ENCODE peak calls at places on chromosomes 3 and 15, in seven cellular contexts. One of them, this sample, is unnamed.
A peak's percentile ranks its signal among the peaks of the same experiment; 100 is the strongest.

GRCh38 chr15:69631978-69632377 is 179.4 kb downstream of the RPLP1 start:
- DNase-seq in neuronal stem cell: no peak
- DNase-seq in mesenchymal stem cell: no peak
- DNase-seq in H9: no peak
- DNase-seq in IMR-90: no peak
- DNase-seq in H1: no peak
- DNase-seq in trophoblast cell: no peak
- DNase-seq in this sample: no peak

GRCh38 chr3:146746190-146746589 is 141.0 kb upstream of the PLSCR5 start:
- DNase-seq in neuronal stem cell: no peak
- DNase-seq in mesenchymal stem cell: no peak
- DNase-seq in H9: no peak
- DNase-seq in IMR-90: peak; percentile 23
- DNase-seq in H1: no peak
- DNase-seq in trophoblast cell: no peak
- DNase-seq in this sample: no peak

GRCh38 chr15:74957301-74958035 is 896 bp upstream of the RPP25 start:
- DNase-seq in neuronal stem cell: no peak
- DNase-seq in mesenchymal stem cell: no peak
- DNase-seq in H9: peak; percentile 53
- DNase-seq in IMR-90: no peak
- DNase-seq in H1: no peak
- DNase-seq in trophoblast cell: no peak
- DNase-seq in this sample: no peak

GRCh38 chr3:144865886-144866285 is 894.3 kb downstream of the DIPK2A start:
- DNase-seq in neuronal stem cell: no peak
- DNase-seq in mesenchymal stem cell: no peak
- DNase-seq in H9: no peak
- DNase-seq in IMR-90: no peak
- DNase-seq in H1: no peak
- DNase-seq in trophoblast cell: no peak
- DNase-seq in this sample: peak; percentile 49

GRCh38 chr3:77370413-77370812 is 330.5 kb downstream of the ROBO2 start:
- DNase-seq in neuronal stem cell: no peak
- DNase-seq in mesenchymal stem cell: peak; percentile 37
- DNase-seq in H9: no peak
- DNase-seq in IMR-90: peak; percentile 76
- DNase-seq in H1: no peak
- DNase-seq in trophoblast cell: no peak
- DNase-seq in this sample: no peak

GRCh38 chr3:120274739-120275167 is 10.3 kb downstream of the GPR156 start:
- DNase-seq in neuronal stem cell: no peak
- DNase-seq in mesenchymal stem cell: no peak
- DNase-seq in H9: no peak
- DNase-seq in IMR-90: peak; percentile 25
- DNase-seq in H1: no peak
- DNase-seq in trophoblast cell: no peak
- DNase-seq in this sample: no peak

GRCh38 chr3:76726034-76726433 is 313.9 kb upstream of the ROBO2 start:
- DNase-seq in neuronal stem cell: no peak
- DNase-seq in mesenchymal stem cell: no peak
- DNase-seq in H9: no peak
- DNase-seq in IMR-90: no peak
- DNase-seq in H1: no peak
- DNase-seq in trophoblast cell: no peak
- DNase-seq in this sample: no peak

GRCh38 chr3:53318522-53318921 is 28.8 kb downstream of the DCP1A start:
- DNase-seq in neuronal stem cell: no peak
- DNase-seq in mesenchymal stem cell: no peak
- DNase-seq in H9: no peak
- DNase-seq in IMR-90: peak; percentile 69
- DNase-seq in H1: no peak
- DNase-seq in trophoblast cell: no peak
- DNase-seq in this sample: no peak

GRCh38 chr3:162007722-162008121 is 511.1 kb downstream of the OTOL1 start:
- DNase-seq in neuronal stem cell: no peak
- DNase-seq in mesenchymal stem cell: no peak
- DNase-seq in H9: no peak
- DNase-seq in IMR-90: no peak
- DNase-seq in H1: no peak
- DNase-seq in trophoblast cell: no peak
- DNase-seq in this sample: no peak

GRCh38 chr15:72456684-72457083 is 17.4 kb upstream of the ARIH1 start:
- DNase-seq in neuronal stem cell: no peak
- DNase-seq in mesenchymal stem cell: no peak
- DNase-seq in H9: no peak
- DNase-seq in IMR-90: no peak
- DNase-seq in H1: no peak
- DNase-seq in trophoblast cell: no peak
- DNase-seq in this sample: no peak

GRCh38 chr3:17119198-17120072 is 234.7 kb downstream of the PLCL2 start:
- DNase-seq in neuronal stem cell: no peak
- DNase-seq in mesenchymal stem cell: no peak
- DNase-seq in H9: no peak
- DNase-seq in IMR-90: no peak
- DNase-seq in H1: no peak
- DNase-seq in trophoblast cell: no peak
- DNase-seq in this sample: no peak

GRCh38 chr15:87689716-87690115 is 566.8 kb downstream of the NTRK3 start:
- DNase-seq in neuronal stem cell: no peak
- DNase-seq in mesenchymal stem cell: no peak
- DNase-seq in H9: no peak
- DNase-seq in IMR-90: no peak
- DNase-seq in H1: no peak
- DNase-seq in trophoblast cell: no peak
- DNase-seq in this sample: no peak

GRCh38 chr15:74123685-74124084 is 6.7 kb upstream of the ISLR2 start:
- DNase-seq in neuronal stem cell: no peak
- DNase-seq in mesenchymal stem cell: no peak
- DNase-seq in H9: no peak
- DNase-seq in IMR-90: no peak
- DNase-seq in H1: no peak
- DNase-seq in trophoblast cell: no peak
- DNase-seq in this sample: no peak

GRCh38 chr15:100732359-100733055 is 130.1 kb downstream of the ASB7 start:
- DNase-seq in neuronal stem cell: no peak
- DNase-seq in mesenchymal stem cell: no peak
- DNase-seq in H9: no peak
- DNase-seq in IMR-90: peak; percentile 24
- DNase-seq in H1: no peak
- DNase-seq in trophoblast cell: peak; percentile 72
- DNase-seq in this sample: no peak

GRCh38 chr3:33732394-33732793 is 14.3 kb upstream of the CLASP2 start:
- DNase-seq in neuronal stem cell: no peak
- DNase-seq in mesenchymal stem cell: no peak
- DNase-seq in H9: no peak
- DNase-seq in IMR-90: no peak
- DNase-seq in H1: no peak
- DNase-seq in trophoblast cell: no peak
- DNase-seq in this sample: peak; percentile 13

GRCh38 chr15:55774113-55774970 is 31.4 kb upstream of the PRTG start:
- DNase-seq in neuronal stem cell: peak; percentile 62
- DNase-seq in mesenchymal stem cell: peak; percentile 44
- DNase-seq in H9: peak; percentile 79
- DNase-seq in IMR-90: peak; percentile 10
- DNase-seq in H1: no peak
- DNase-seq in trophoblast cell: peak; percentile 44
- DNase-seq in this sample: peak; percentile 82

GRCh38 chr3:55247666-55248065 is 239.4 kb downstream of the WNT5A start:
- DNase-seq in neuronal stem cell: no peak
- DNase-seq in mesenchymal stem cell: no peak
- DNase-seq in H9: no peak
- DNase-seq in IMR-90: peak; percentile 36
- DNase-seq in H1: no peak
- DNase-seq in trophoblast cell: no peak
- DNase-seq in this sample: no peak

GRCh38 chr15:88989578-88989977 is 76.4 kb upstream of the MFGE8 start:
- DNase-seq in neuronal stem cell: no peak
- DNase-seq in mesenchymal stem cell: peak; percentile 84
- DNase-seq in H9: no peak
- DNase-seq in IMR-90: peak; percentile 94
- DNase-seq in H1: no peak
- DNase-seq in trophoblast cell: peak; percentile 67
- DNase-seq in this sample: no peak

GRCh38 chr3:58218904-58219303 is 8.1 kb upstream of the DNASE1L3 start:
- DNase-seq in neuronal stem cell: no peak
- DNase-seq in mesenchymal stem cell: no peak
- DNase-seq in H9: no peak
- DNase-seq in IMR-90: no peak
- DNase-seq in H1: no peak
- DNase-seq in trophoblast cell: no peak
- DNase-seq in this sample: no peak

GRCh38 chr3:127135241-127136023 is 57.5 kb upstream of the PRR23E start:
- DNase-seq in neuronal stem cell: no peak
- DNase-seq in mesenchymal stem cell: peak; percentile 39
- DNase-seq in H9: no peak
- DNase-seq in IMR-90: peak; percentile 6
- DNase-seq in H1: no peak
- DNase-seq in trophoblast cell: no peak
- DNase-seq in this sample: peak; percentile 51

GRCh38 chr3:45981321-45982038 is 14.1 kb downstream of the FYCO1 start:
- DNase-seq in neuronal stem cell: no peak
- DNase-seq in mesenchymal stem cell: peak; percentile 64
- DNase-seq in H9: no peak
- DNase-seq in IMR-90: peak; percentile 76
- DNase-seq in H1: no peak
- DNase-seq in trophoblast cell: no peak
- DNase-seq in this sample: no peak

GRCh38 chr3:138923531-138923994 is 23.4 kb downstream of the FOXL2 start:
- DNase-seq in neuronal stem cell: peak; percentile 87
- DNase-seq in mesenchymal stem cell: peak; percentile 83
- DNase-seq in H9: peak; percentile 91
- DNase-seq in IMR-90: peak; percentile 83
- DNase-seq in H1: no peak
- DNase-seq in trophoblast cell: peak; percentile 82
- DNase-seq in this sample: peak; percentile 93

GRCh38 chr3:112811150-112811884 is 35.3 kb downstream of the CD200R1L start:
- DNase-seq in neuronal stem cell: no peak
- DNase-seq in mesenchymal stem cell: peak; percentile 98
- DNase-seq in H9: no peak
- DNase-seq in IMR-90: peak; percentile 86
- DNase-seq in H1: no peak
- DNase-seq in trophoblast cell: no peak
- DNase-seq in this sample: no peak

GRCh38 chr3:43001094-43001553 is 22.0 kb downstream of the GASK1A start:
- DNase-seq in neuronal stem cell: no peak
- DNase-seq in mesenchymal stem cell: peak; percentile 39
- DNase-seq in H9: no peak
- DNase-seq in IMR-90: peak; percentile 85
- DNase-seq in H1: no peak
- DNase-seq in trophoblast cell: no peak
- DNase-seq in this sample: no peak

GRCh38 chr3:96753124-96753523 is 61.3 kb upstream of the EPHA6 start:
- DNase-seq in neuronal stem cell: no peak
- DNase-seq in mesenchymal stem cell: no peak
- DNase-seq in H9: no peak
- DNase-seq in IMR-90: no peak
- DNase-seq in H1: no peak
- DNase-seq in trophoblast cell: no peak
- DNase-seq in this sample: no peak

GRCh38 chr3:96754128-96754527 is 60.3 kb upstream of the EPHA6 start:
- DNase-seq in neuronal stem cell: no peak
- DNase-seq in mesenchymal stem cell: no peak
- DNase-seq in H9: no peak
- DNase-seq in IMR-90: no peak
- DNase-seq in H1: no peak
- DNase-seq in trophoblast cell: no peak
- DNase-seq in this sample: no peak

GRCh38 chr3:96750094-96750767 is 64.2 kb upstream of the EPHA6 start:
- DNase-seq in neuronal stem cell: no peak
- DNase-seq in mesenchymal stem cell: no peak
- DNase-seq in H9: no peak
- DNase-seq in IMR-90: no peak
- DNase-seq in H1: no peak
- DNase-seq in trophoblast cell: no peak
- DNase-seq in this sample: no peak

DNA sequence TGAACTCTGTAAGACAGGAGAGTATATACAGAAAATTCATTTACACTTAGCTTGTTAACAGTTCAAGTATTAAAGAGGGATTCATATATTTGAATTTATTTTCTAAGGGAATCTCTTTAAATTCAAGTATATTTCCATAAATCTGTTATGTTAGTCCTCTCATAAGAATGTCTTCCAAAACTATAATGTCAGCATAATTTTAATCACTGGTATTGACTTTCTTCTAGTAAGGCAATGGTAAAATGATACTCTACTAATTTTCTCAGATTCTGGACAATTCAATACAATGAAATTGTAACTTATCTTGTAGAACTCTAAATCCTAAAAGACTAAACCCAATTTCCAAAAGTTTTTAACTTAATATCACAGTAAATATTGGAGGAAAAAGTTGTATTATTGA is 66.3 kb upstream of the EPHA6 start:
- DNase-seq in neuronal stem cell: no peak
- DNase-seq in mesenchymal stem cell: no peak
- DNase-seq in H9: no peak
- DNase-seq in IMR-90: no peak
- DNase-seq in H1: no peak
- DNase-seq in trophoblast cell: no peak
- DNase-seq in this sample: no peak
- H3K4ac ChIP-seq in neuronal stem cell: no peak overlapping the region
- H3K4ac ChIP-seq in mesenchymal stem cell: no peak overlapping the region
- H3K4ac ChIP-seq in H9: no peak overlapping the region
- H3K4ac ChIP-seq in IMR-90: no peak overlapping the region
- H3K4ac ChIP-seq in H1: no peak overlapping the region
- H3K4ac ChIP-seq in trophoblast cell: no peak overlapping the region
- H3K4ac ChIP-seq in this sample: no peak overlapping the region

DNA sequence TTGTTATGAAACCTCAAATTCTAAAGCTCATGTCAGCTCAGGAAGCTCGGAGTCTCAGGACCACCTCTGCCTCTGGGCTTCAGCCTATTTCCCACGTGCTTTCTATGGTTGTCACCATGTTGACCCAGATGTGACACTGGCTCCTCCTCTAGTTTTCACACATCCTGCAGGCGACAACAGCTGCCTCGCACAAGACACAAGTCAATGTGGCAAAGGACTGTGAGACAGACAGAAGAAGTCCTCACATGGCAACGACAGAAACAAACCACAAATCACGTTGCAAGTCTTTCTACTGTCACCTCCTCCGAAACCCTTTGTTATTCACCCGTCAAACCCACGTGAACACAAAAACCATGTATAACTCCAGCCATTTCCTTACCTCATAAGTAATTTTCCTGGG is 194.5 kb downstream of the MEX3B start:
- DNase-seq in neuronal stem cell: no peak
- DNase-seq in mesenchymal stem cell: no peak
- DNase-seq in H9: no peak
- DNase-seq in IMR-90: no peak
- DNase-seq in H1: no peak
- DNase-seq in trophoblast cell: no peak
- DNase-seq in this sample: peak; percentile 20
- H3K4ac ChIP-seq in neuronal stem cell: no peak overlapping the region
- H3K4ac ChIP-seq in mesenchymal stem cell: no peak overlapping the region
- H3K4ac ChIP-seq in H9: no peak overlapping the region
- H3K4ac ChIP-seq in IMR-90: no peak overlapping the region
- H3K4ac ChIP-seq in H1: no peak overlapping the region
- H3K4ac ChIP-seq in trophoblast cell: no peak overlapping the region
- H3K4ac ChIP-seq in this sample: no peak overlapping the region

GRCh38 chr3:85020828-85021227 is 62.0 kb downstream of the CADM2 start:
- DNase-seq in neuronal stem cell: no peak
- DNase-seq in mesenchymal stem cell: no peak
- DNase-seq in H9: no peak
- DNase-seq in IMR-90: no peak
- DNase-seq in H1: no peak
- DNase-seq in trophoblast cell: no peak
- DNase-seq in this sample: peak; percentile 14
- H3K4ac ChIP-seq in neuronal stem cell: no peak overlapping the region
- H3K4ac ChIP-seq in mesenchymal stem cell: no peak overlapping the region
- H3K4ac ChIP-seq in H9: no peak overlapping the region
- H3K4ac ChIP-seq in IMR-90: no peak overlapping the region
- H3K4ac ChIP-seq in H1: no peak overlapping the region
- H3K4ac ChIP-seq in trophoblast cell: no peak overlapping the region
- H3K4ac ChIP-seq in this sample: no peak overlapping the region

GRCh38 chr15:63491116-63491817 is 13.1 kb upstream of the USP3 start:
- DNase-seq in neuronal stem cell: no peak
- DNase-seq in mesenchymal stem cell: no peak
- DNase-seq in H9: no peak
- DNase-seq in IMR-90: no peak
- DNase-seq in H1: no peak
- DNase-seq in trophoblast cell: no peak
- DNase-seq in this sample: no peak
- H3K4ac ChIP-seq in neuronal stem cell: no peak overlapping the region
- H3K4ac ChIP-seq in mesenchymal stem cell: no peak overlapping the region
- H3K4ac ChIP-seq in H9: no peak overlapping the region
- H3K4ac ChIP-seq in IMR-90: peak overlapping the region; percentile 33
- H3K4ac ChIP-seq in H1: no peak overlapping the region
- H3K4ac ChIP-seq in trophoblast cell: no peak overlapping the region
- H3K4ac ChIP-seq in this sample: no peak overlapping the region